ENCODE peak calls at places on chromosomes 3 and 15, in four cellular contexts. X is foreskin keratinocyte, S is adipocyte, N is NCI-H1417. W is an unnamed sample.

GRCh38 chr3:48716508-48716981 is 476 bp downstream of the IP6K2 start:
- DNase-seq in X (no peak), S (peak), N (no peak), W (no peak)

GRCh38 chr15:60840306-60840702 is 361.4 kb upstream of the ICE2 start:
- DNase-seq in X (no peak), S (no peak), N (no peak), W (no peak)

GRCh38 chr3:158631986-158632385 is 12.3 kb upstream of the GFM1 start:
- DNase-seq in X (no peak), S (no peak), N (no peak), W (no peak)

GRCh38 chr3:101119535-101119934 is 126.3 kb upstream of the ABI3BP start:
- DNase-seq in X (peak), S (peak), N (no peak), W (no peak)

GRCh38 chr15:55343168-55343567 is 24.1 kb downstream of the PIGB start:
- DNase-seq in X (peak), S (peak), N (peak), W (no peak)

GRCh38 chr15:84915011-84915958 is 30.8 kb downstream of the SLC28A1 start:
- DNase-seq in X (peak), S (peak), N (no peak), W (peak)

GRCh38 chr3:141690366-141691072 is 47.6 kb upstream of the RNF7 start:
- DNase-seq in X (no peak), S (no peak), N (no peak), W (no peak)

GRCh38 chr3:69121950-69122349 is 445 bp downstream of the LMOD3 start:
- DNase-seq in X (no peak), S (no peak), N (no peak), W (no peak)

GRCh38 chr3:28053759-28054158 is 187.7 kb upstream of the CMC1 start:
- DNase-seq in X (peak), S (peak), N (no peak), W (peak)

GRCh38 chr3:78791745-78792144 is 976.1 kb downstream of the ROBO1 start:
- DNase-seq in X (no peak), S (no peak), N (no peak), W (no peak)

GRCh38 chr3:175246234-175246633 is 387.1 kb downstream of the NAALADL2 start:
- DNase-seq in X (no peak), S (no peak), N (no peak), W (no peak)

W was measured in Caki2.